ENCODE peak calls at places on chromosomes 3 and 15, in seven cellular contexts. B is activated T-cell treated with anti-CD3 and anti-CD28 coated beads, Interleukin-2, amount 50 U/mL, for 72 hours; H is M059J; Z is MV-4-11; E is HCT116; V is MCF 10A; A is GM03348. I is an unnamed sample.

GRCh38 chr3:77468408-77469045 is 428.6 kb downstream of the ROBO2 start:
- DNase-seq in B (no peak), H (no peak), Z (no peak), E (no peak), V (no peak), A (no peak), I (no peak)

GRCh38 chr3:190309414-190309813 is 12.8 kb downstream of the CLDN1 start:
- DNase-seq in B (no peak), H (no peak), Z (no peak), E (no peak), V (no peak), A (no peak), I (no peak)

GRCh38 chr3:27310693-27311092 is 58.5 kb downstream of the NEK10 start:
- DNase-seq in B (no peak), H (peak), Z (peak), E (peak), V (no peak), A (no peak), I (no peak)

GRCh38 chr3:184565421-184566211 is 4.0 kb downstream of the EPHB3 start:
- DNase-seq in B (no peak), H (peak), Z (no peak), E (peak), V (peak), A (peak), I (peak)

GRCh38 chr15:39110336-39110735 is 470.5 kb upstream of the THBS1 start:
- DNase-seq in B (no peak), H (peak), Z (no peak), E (no peak), V (no peak), A (peak), I (no peak)

GRCh38 chr15:34436956-34437442 is 609 bp downstream of the GOLGA8A start:
- DNase-seq in B (peak), H (peak), Z (peak), E (no peak), V (peak), A (peak), I (peak)

GRCh38 chr3:196639517-196640500 is at the start of gene NRROS:
- DNase-seq in B (peak), H (peak), Z (peak), E (no peak), V (no peak), A (peak), I (peak)

GRCh38 chr3:36911990-36912804 is 32.7 kb downstream of the TRANK1 start:
- DNase-seq in B (peak), H (peak), Z (peak), E (no peak), V (peak), A (peak), I (peak)

GRCh38 chr15:34754674-34755418 is at the start of gene GJD2:
- DNase-seq in B (no peak), H (no peak), Z (no peak), E (no peak), V (no peak), A (no peak), I (peak)

GRCh38 chr15:42286445-42287029 is 13.3 kb upstream of the TMEM87A start:
- DNase-seq in B (no peak), H (no peak), Z (peak), E (no peak), V (peak), A (no peak), I (no peak)

GRCh38 chr15:57094594-57095257 is 176.3 kb downstream of the TCF12 start:
- DNase-seq in B (no peak), H (no peak), Z (no peak), E (no peak), V (no peak), A (no peak), I (no peak)

GRCh38 chr3:152790988-152791387 is 43.9 kb upstream of the P2RY1 start:
- DNase-seq in B (no peak), H (no peak), Z (no peak), E (no peak), V (no peak), A (no peak), I (no peak)

GRCh38 chr15:95169701-95170459 is 938.5 kb downstream of the MCTP2 start:
- DNase-seq in B (no peak), H (peak), Z (no peak), E (no peak), V (no peak), A (peak), I (peak)

GRCh38 chr15:92586383-92586910 is 69.1 kb downstream of the FAM174B start:
- DNase-seq in B (no peak), H (no peak), Z (no peak), E (no peak), V (no peak), A (no peak), I (no peak)

GRCh38 chr3:16605966-16606365 is 743 bp upstream of the DAZL start:
- DNase-seq in B (no peak), H (no peak), Z (no peak), E (no peak), V (no peak), A (no peak), I (no peak)

GRCh38 chr3:167102071-167102470 is 278.0 kb downstream of the ZBBX start:
- DNase-seq in B (no peak), H (no peak), Z (peak), E (peak), V (peak), A (no peak), I (no peak)

GRCh38 chr15:79673416-79674123 is 223.2 kb downstream of the MTHFS start:
- DNase-seq in B (peak), H (peak), Z (peak), E (no peak), V (peak), A (peak), I (peak)

GRCh38 chr3:8416965-8417364 is 84.7 kb upstream of the LMCD1 start:
- DNase-seq in B (no peak), H (peak), Z (peak), E (peak), V (peak), A (no peak), I (no peak)

GRCh38 chr3:126903521-126903920 is 79.4 kb upstream of the PLXNA1 start:
- DNase-seq in B (no peak), H (no peak), Z (no peak), E (no peak), V (no peak), A (no peak), I (peak)

GRCh38 chr3:168885028-168885427 is 778.5 kb downstream of the MECOM start:
- DNase-seq in B (no peak), H (peak), Z (no peak), E (no peak), V (no peak), A (peak), I (peak)

GRCh38 chr3:65231544-65231943 is 543.7 kb upstream of the ADAMTS9 start:
- DNase-seq in B (no peak), H (no peak), Z (peak), E (no peak), V (no peak), A (no peak), I (no peak)

GRCh38 chr15:48119277-48119676 is 1.5 kb upstream of the SLC24A5 start:
- DNase-seq in B (no peak), H (no peak), Z (peak), E (no peak), V (no peak), A (no peak), I (no peak)